ENCODE peak calls at places on chromosomes 4 and X, in six cellular contexts. H is GM23248, B is DND-41, O is hepatocyte, V is neural progenitor cell, I is fibroblast of lung. K is an unnamed sample.

GRCh38 chrX:73944582-73944947 is 359.4 kb upstream of the ZCCHC13 start:
- DNase-seq in H (peak), V (peak), O (peak), I (peak), B (no peak), K (no peak)

GRCh38 chrX:148363836-148364235 is 136.6 kb upstream of the AFF2 start:
- DNase-seq in V (no peak), I (no peak), B (no peak), H (no peak), O (peak), K (no peak)

GRCh38 chrX:115565888-115566287 is 4.9 kb downstream of the PLS3 start:
- DNase-seq in I (no peak), B (no peak), H (no peak), O (no peak), V (no peak), K (no peak)

GRCh38 chr4:97645437-97645836 is 497.8 kb downstream of the STPG2 start:
- DNase-seq in I (no peak), V (no peak), O (no peak), H (no peak), B (no peak), K (no peak)

GRCh38 chr4:185039508-185040273 is 21.4 kb downstream of the HELT start:
- DNase-seq in I (peak), V (peak), H (peak), O (peak), B (peak), K (peak)

GRCh38 chrX:57516491-57516890 is 75.3 kb upstream of the ZXDB start:
- DNase-seq in O (no peak), H (no peak), B (no peak), V (no peak), I (no peak), K (no peak)

GRCh38 chr4:108743021-108743420 is 19.8 kb downstream of the ETNPPL start:
- DNase-seq in O (no peak), H (no peak), B (no peak), V (peak), I (no peak), K (no peak)

GRCh38 chr4:48025005-48025404 is 8.4 kb downstream of the NIPAL1 start:
- DNase-seq in I (peak), B (no peak), O (peak), H (peak), V (no peak), K (no peak)

GRCh38 chrX:97527725-97528124 is 644.0 kb downstream of the RPA4 start:
- DNase-seq in V (no peak), O (no peak), I (no peak), H (no peak), B (no peak), K (no peak)

GRCh38 chrX:41335590-41336331 is 1.8 kb downstream of the DDX3X start:
- DNase-seq in B (no peak), H (peak), I (peak), O (no peak), V (no peak), K (no peak)

GRCh38 chr4:137427411-137427810 is 104.9 kb downstream of the PCDH18 start:
- DNase-seq in V (no peak), B (no peak), O (no peak), I (no peak), H (peak), K (no peak)

GRCh38 chrX:3738489-3738888 is 25.0 kb upstream of the PRKX start:
- DNase-seq in B (no peak), O (no peak), I (no peak), H (no peak), V (no peak), K (no peak)

GRCh38 chr4:161929966-161930365 is 233.8 kb downstream of the FSTL5 start:
- DNase-seq in B (no peak), H (no peak), I (no peak), V (no peak), O (no peak), K (no peak)

GRCh38 chrX:68433155-68433980 is at the start of gene OPHN1:
- DNase-seq in B (no peak), V (peak), H (peak), O (peak), I (peak), K (peak)

GRCh38 chr4:139922625-139923024 is 231.4 kb downstream of the MAML3 start:
- DNase-seq in O (no peak), I (peak), H (peak), V (no peak), B (no peak), K (no peak)

GRCh38 chrX:69603566-69604194 is 12.2 kb upstream of the EDA start:
- DNase-seq in H (no peak), O (peak), B (no peak), I (peak), V (peak), K (no peak)

GRCh38 chr4:80713409-80713808 is 317.1 kb upstream of the BMP3 start:
- DNase-seq in V (no peak), O (no peak), H (no peak), B (no peak), I (no peak), K (no peak)

GRCh38 chrX:115233497-115234219 is at the start of gene LRCH2:
- DNase-seq in V (peak), O (peak), B (no peak), H (peak), I (no peak), K (no peak)

GRCh38 chr4:124409044-124409443 is 303.5 kb downstream of the ANKRD50 start:
- DNase-seq in V (no peak), O (no peak), B (no peak), H (peak), I (no peak), K (no peak)

GRCh38 chr4:169039271-169039954 is 29.4 kb upstream of the CBR4 start:
- DNase-seq in V (no peak), H (no peak), I (no peak), O (no peak), B (no peak), K (no peak)

GRCh38 chrX:123339201-123339905 is 155.3 kb downstream of the GRIA3 start:
- DNase-seq in V (no peak), O (peak), H (peak), B (no peak), I (no peak), K (no peak)

GRCh38 chr4:3634281-3635089 is 102.3 kb upstream of the LRPAP1 start:
- DNase-seq in B (no peak), I (no peak), V (no peak), H (no peak), O (no peak), K (no peak)

GRCh38 chr4:8608714-8609391 is 16.3 kb downstream of the CPZ start:
- DNase-seq in I (no peak), B (no peak), V (no peak), H (no peak), O (no peak), K (no peak)

GRCh38 chrX:139204903-139205667 is 325.5 kb upstream of the F9 start:
- DNase-seq in O (peak), I (no peak), V (peak), H (peak), B (no peak), K (peak)

GRCh38 chr4:180808862-180809261 is 1434.3 kb upstream of the TENM3 start:
- DNase-seq in B (no peak), I (no peak), H (no peak), V (no peak), O (no peak), K (no peak)

GRCh38 chrX:16528620-16529019 is 121.3 kb upstream of the S100G start:
- DNase-seq in O (no peak), B (peak), V (no peak), H (no peak), I (no peak), K (no peak)

GRCh38 chr4:61511716-61512488 is 311.8 kb downstream of the ADGRL3 start:
- DNase-seq in V (no peak), I (peak), O (peak), H (peak), B (no peak), K (no peak)

GRCh38 chrX:68697465-68698125 is 50.1 kb downstream of the STARD8 start:
- DNase-seq in O (no peak), H (no peak), I (no peak), B (no peak), V (no peak), K (peak)

DNA sequence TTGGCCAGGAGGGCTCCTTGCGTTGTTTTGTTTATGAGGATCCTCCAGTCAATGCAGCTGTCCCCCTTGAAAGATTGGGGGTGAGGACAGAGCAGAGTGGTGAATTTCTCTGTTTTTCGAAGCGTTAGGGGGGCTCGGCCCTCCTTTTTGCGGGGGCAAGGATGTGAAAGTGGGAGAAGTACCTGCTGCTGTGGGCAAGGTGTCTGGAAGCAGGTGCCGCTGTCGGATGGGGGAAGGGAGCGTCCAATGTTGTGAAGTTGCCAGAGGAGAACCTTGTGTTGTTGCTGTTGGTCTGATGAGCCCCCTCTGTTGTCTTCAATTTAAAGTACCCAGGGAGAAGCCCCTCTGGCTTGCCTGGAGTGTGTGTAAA is 613 bp downstream of the GLRB start:
- DNase-seq in V (peak), I (no peak), H (no peak), B (no peak), O (peak), K (no peak)
- TF ChIP-seq EZH2 in V (peak), I (no peak), H (no peak), B (no peak), O (no peak), K (no peak)

GRCh38 chrX:108732630-108733321 is 3.6 kb downstream of the IRS4 start:
- DNase-seq in H (no peak), O (peak), I (no peak), B (no peak), V (peak), K (no peak)

GRCh38 chrX:108736509-108737479 is at the start of gene IRS4:
- DNase-seq in B (no peak), I (no peak), V (peak), H (peak), O (peak), K (no peak)

GRCh38 chrX:108734426-108734825 is 1.9 kb downstream of the IRS4 start:
- DNase-seq in H (no peak), I (no peak), V (no peak), O (no peak), B (no peak), K (no peak)

GRCh38 chrX:108735680-108736508 is 469 bp downstream of the IRS4 start:
- DNase-seq in H (peak), B (no peak), O (peak), I (peak), V (peak), K (no peak)

DNA sequence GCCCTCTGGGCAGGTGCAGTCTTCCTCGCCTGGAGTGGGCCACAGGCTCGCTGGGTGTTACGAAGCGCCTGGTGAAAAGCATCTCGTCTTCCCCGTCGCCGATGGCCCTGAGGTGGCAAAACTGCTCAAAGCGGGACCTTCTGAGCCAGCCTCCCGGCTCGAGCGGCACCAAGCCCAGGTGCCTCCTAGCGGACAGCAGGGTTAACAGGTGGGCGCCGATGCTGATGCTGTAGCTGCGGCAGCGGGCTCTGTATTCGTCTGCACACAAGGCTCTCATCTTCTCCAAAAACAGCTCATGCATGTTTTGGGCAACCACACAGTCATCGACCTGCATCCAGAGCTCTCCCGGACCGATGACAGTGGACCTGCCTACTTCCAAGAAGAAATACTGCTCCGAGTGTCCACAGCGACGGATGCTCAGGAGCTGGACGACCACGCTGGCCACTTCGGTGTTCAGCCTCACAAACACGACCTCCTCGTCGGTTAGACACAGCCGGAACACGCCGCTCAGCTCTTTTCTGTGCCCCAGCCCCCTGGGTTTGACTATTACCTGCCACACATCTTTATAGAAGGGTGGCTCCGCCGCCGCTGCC is 1.2 kb downstream of the IRS4 start:
- DNase-seq in V (peak), B (no peak), I (no peak), O (peak), H (no peak), K (no peak)
- TF ChIP-seq EZH2 in V (no peak), B (no peak), I (no peak), O (no peak), H (no peak), K (no peak)

GRCh38 chr4:2417765-2418651 is at the start of gene ZFYVE28:
- DNase-seq in V (peak), I (no peak), H (peak), O (no peak), B (no peak), K (peak)
- TF ChIP-seq EZH2 in V (peak), I (peak), H (no peak), O (peak), B (no peak), K (no peak)

GRCh38 chr4:173538903-173539445 is 8.9 kb upstream of the HAND2 start:
- DNase-seq in O (no peak), V (no peak), I (no peak), H (peak), B (no peak), K (no peak)
- TF ChIP-seq EZH2 in O (no peak), V (no peak), I (peak), H (no peak), B (no peak), K (no peak)

GRCh38 chr4:93828830-93829530 is 427 bp downstream of the ATOH1 start:
- DNase-seq in B (no peak), I (no peak), V (peak), H (peak), O (peak), K (no peak)

GRCh38 chr4:93827272-93827947 is 1.1 kb upstream of the ATOH1 start:
- DNase-seq in V (peak), I (no peak), H (no peak), O (no peak), B (no peak), K (no peak)

GRCh38 chr4:93830090-93830818 is 1.7 kb downstream of the ATOH1 start:
- DNase-seq in H (no peak), V (peak), B (no peak), I (no peak), O (no peak), K (no peak)

GRCh38 chr4:93828332-93828829 is at the start of gene ATOH1:
- DNase-seq in O (peak), V (peak), H (peak), I (peak), B (no peak), K (peak)

DNA sequence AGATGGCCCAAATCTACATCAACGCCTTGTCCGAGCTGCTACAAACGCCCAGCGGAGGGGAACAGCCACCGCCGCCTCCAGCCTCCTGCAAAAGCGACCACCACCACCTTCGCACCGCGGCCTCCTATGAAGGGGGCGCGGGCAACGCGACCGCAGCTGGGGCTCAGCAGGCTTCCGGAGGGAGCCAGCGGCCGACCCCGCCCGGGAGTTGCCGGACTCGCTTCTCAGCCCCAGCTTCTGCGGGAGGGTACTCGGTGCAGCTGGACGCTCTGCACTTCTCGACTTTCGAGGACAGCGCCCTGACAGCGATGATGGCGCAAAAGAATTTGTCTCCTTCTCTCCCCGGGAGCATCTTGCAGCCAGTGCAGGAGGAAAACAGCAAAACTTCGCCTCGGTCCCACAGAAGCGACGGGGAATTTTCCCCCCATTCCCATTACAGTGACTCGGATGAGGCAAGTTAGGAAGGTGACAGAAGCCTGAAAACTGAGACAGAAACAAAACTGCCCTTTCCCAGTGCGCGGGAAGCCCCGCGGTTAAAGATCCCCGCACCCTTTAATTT is 1.1 kb downstream of the ATOH1 start:
- DNase-seq in H (peak), I (no peak), B (no peak), V (peak), O (no peak), K (no peak)
- TF ChIP-seq EZH2 in H (peak), I (no peak), B (no peak), V (no peak), O (no peak), K (no peak)

GRCh38 chr4:42066402-42066801 is 76.1 kb downstream of the SLC30A9 start:
- DNase-seq in O (no peak), H (no peak), I (no peak), B (no peak), V (no peak), K (no peak)
- TF ChIP-seq EZH2 in O (no peak), H (no peak), I (no peak), B (no peak), V (no peak), K (no peak)

DNA sequence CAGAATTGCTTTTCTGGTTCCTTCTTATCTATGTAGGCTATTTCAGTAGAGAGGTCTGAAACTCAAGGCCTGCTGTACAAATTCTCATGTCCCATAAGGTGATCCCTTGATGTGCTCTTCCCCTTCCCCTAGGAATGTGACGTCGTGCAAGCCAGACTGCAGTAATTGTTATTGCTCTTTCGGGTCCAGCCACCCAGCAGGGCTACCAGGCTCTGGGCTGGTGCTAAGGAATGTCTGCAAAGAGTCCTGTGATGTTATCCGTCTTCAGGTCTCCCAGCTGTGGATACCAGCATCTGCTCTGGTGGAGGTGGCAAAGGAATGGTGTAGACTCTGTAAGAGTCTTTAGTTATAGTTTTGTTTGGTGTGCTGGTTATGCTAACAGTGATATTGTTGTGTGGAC is 378.7 kb downstream of the C4orf33 start:
- DNase-seq in V (no peak), I (no peak), O (no peak), H (no peak), B (no peak), K (no peak)
- TF ChIP-seq EZH2 in V (no peak), I (no peak), O (no peak), H (no peak), B (no peak), K (no peak)

DNA sequence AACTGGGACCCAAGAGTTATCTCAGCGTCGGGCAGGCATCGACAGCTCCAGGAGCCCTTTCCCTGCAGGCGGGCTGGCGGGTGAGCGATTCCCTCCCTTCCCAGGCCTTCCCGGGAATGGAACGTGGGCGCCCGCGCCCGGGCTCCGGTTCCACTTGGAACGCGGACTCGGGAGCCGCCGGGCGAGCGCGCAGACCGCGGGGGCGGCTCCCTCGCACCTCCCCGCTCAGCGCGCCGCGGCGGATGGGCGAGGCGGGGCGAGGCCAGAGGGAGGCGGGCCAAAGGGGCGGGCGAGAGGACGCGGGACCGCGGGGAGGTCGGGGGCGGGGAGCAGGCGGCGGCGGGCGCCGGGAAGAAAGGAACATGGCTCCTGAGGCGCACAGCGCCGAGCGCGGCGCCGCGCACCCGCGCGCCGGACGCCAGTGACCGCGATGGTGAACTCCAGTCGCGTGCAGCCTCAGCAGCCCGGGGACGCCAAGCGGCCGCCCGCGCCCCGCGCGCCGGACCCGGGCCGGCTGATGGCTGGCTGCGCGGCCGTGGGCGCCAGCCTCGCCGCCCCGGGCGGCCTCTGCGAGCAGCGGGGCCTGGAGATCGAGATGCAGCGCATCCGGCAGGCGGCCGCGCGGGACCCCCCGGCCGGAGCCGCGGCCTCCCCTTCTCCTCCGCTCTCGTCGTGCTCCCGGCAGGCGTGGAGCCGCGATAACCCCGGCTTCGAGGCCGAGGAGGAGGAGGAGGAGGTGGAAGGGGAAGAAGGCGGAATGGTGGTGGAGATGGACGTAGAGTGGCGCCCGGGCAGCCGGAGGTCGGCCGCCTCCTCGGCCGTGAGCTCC is at the start of gene PKD2:
- DNase-seq in O (peak), I (peak), B (peak), V (peak), H (peak), K (peak)
- TF ChIP-seq EZH2 in O (no peak), I (no peak), B (no peak), V (no peak), H (no peak), K (no peak)

DNA sequence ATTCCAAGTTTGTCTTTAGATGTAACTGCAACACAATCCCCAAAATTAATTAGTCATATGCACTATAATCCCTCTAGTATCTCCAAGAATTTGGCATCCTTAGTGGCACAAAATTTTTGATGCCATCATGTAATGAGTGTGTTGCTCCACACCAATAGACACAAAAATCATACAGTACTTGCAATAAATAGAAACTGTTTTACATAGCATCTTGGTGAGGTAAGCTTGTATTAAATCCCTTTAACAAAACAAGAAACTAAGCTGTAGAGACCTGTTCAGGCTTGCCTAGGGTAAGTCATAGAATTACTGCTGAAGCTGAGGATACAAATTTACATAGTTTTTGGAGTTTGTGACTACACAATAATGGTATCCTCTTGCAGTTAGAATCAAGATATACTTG is 64.5 kb upstream of the PRSS12 start:
- DNase-seq in O (no peak), B (no peak), V (no peak), I (peak), H (peak), K (no peak)
- TF ChIP-seq EZH2 in O (no peak), B (no peak), V (no peak), I (no peak), H (no peak), K (no peak)

GRCh38 chr4:10461850-10462400 is 4.7 kb upstream of the ZNF518B start:
- DNase-seq in O (no peak), B (no peak), V (no peak), I (no peak), H (no peak), K (no peak)
- TF ChIP-seq EZH2 in O (no peak), B (no peak), V (no peak), I (no peak), H (no peak), K (no peak)

K was measured in K562.